ENCODE peak calls at places on chromosomes 1 and 21, in seven cellular contexts. One of them, this sample, is unnamed.

GRCh38 chr21:36696640-36697472 is 2.1 kb upstream of the SIM2 start:
- DNase-seq in omental fat pad: no peak
- DNase-seq in WTC11: peak
- DNase-seq in NB4: no peak
- DNase-seq in esophagus squamous epithelium: no peak
- DNase-seq in endothelial cell of umbilical vein: no peak
- DNase-seq in tibial nerve: no peak
- DNase-seq in this sample: no peak

GRCh38 chr21:39182484-39183271 is 573 bp downstream of the PSMG1 start:
- DNase-seq in omental fat pad: no peak
- DNase-seq in WTC11: no peak
- DNase-seq in NB4: peak
- DNase-seq in esophagus squamous epithelium: no peak
- DNase-seq in endothelial cell of umbilical vein: peak
- DNase-seq in tibial nerve: no peak
- DNase-seq in this sample: no peak

GRCh38 chr1:240169188-240169587 is 77.5 kb downstream of the FMN2 start:
- DNase-seq in omental fat pad: no peak
- DNase-seq in WTC11: no peak
- DNase-seq in NB4: peak
- DNase-seq in esophagus squamous epithelium: no peak
- DNase-seq in endothelial cell of umbilical vein: no peak
- DNase-seq in tibial nerve: no peak
- DNase-seq in this sample: no peak

GRCh38 chr1:11929849-11930248 is 3.6 kb upstream of the KIAA2013 start:
- DNase-seq in omental fat pad: peak
- DNase-seq in WTC11: no peak
- DNase-seq in NB4: peak
- DNase-seq in esophagus squamous epithelium: no peak
- DNase-seq in endothelial cell of umbilical vein: peak
- DNase-seq in tibial nerve: peak
- DNase-seq in this sample: no peak

GRCh38 chr1:44068442-44068861 is 37.2 kb upstream of the SLC6A9 start:
- DNase-seq in omental fat pad: no peak
- DNase-seq in WTC11: no peak
- DNase-seq in NB4: peak
- DNase-seq in esophagus squamous epithelium: no peak
- DNase-seq in endothelial cell of umbilical vein: no peak
- DNase-seq in tibial nerve: no peak
- DNase-seq in this sample: no peak

GRCh38 chr21:44089001-44089911 is 17.9 kb upstream of the PWP2 start:
- DNase-seq in omental fat pad: no peak
- DNase-seq in WTC11: no peak
- DNase-seq in NB4: peak
- DNase-seq in esophagus squamous epithelium: no peak
- DNase-seq in endothelial cell of umbilical vein: no peak
- DNase-seq in tibial nerve: no peak
- DNase-seq in this sample: no peak

GRCh38 chr21:38839683-38840286 is 34.1 kb downstream of the ETS2 start:
- DNase-seq in omental fat pad: no peak
- DNase-seq in WTC11: no peak
- DNase-seq in NB4: peak
- DNase-seq in esophagus squamous epithelium: no peak
- DNase-seq in endothelial cell of umbilical vein: peak
- DNase-seq in tibial nerve: no peak
- DNase-seq in this sample: no peak

GRCh38 chr21:41821081-41821755 is 54.4 kb upstream of the RIPK4 start:
- DNase-seq in omental fat pad: no peak
- DNase-seq in WTC11: no peak
- DNase-seq in NB4: no peak
- DNase-seq in esophagus squamous epithelium: no peak
- DNase-seq in endothelial cell of umbilical vein: no peak
- DNase-seq in tibial nerve: no peak
- DNase-seq in this sample: no peak

GRCh38 chr1:15836772-15837669 is 10.5 kb upstream of the SPEN start:
- DNase-seq in omental fat pad: no peak
- DNase-seq in WTC11: peak
- DNase-seq in NB4: peak
- DNase-seq in esophagus squamous epithelium: peak
- DNase-seq in endothelial cell of umbilical vein: peak
- DNase-seq in tibial nerve: no peak
- DNase-seq in this sample: no peak

GRCh38 chr21:32826317-32827167 is 55.0 kb upstream of the PAXBP1 start:
- DNase-seq in omental fat pad: no peak
- DNase-seq in WTC11: peak
- DNase-seq in NB4: peak
- DNase-seq in esophagus squamous epithelium: no peak
- DNase-seq in endothelial cell of umbilical vein: peak
- DNase-seq in tibial nerve: peak
- DNase-seq in this sample: peak

GRCh38 chr1:51558375-51558924 is 39.4 kb upstream of the EPS15 start:
- DNase-seq in omental fat pad: no peak
- DNase-seq in WTC11: no peak
- DNase-seq in NB4: no peak
- DNase-seq in esophagus squamous epithelium: no peak
- DNase-seq in endothelial cell of umbilical vein: peak
- DNase-seq in tibial nerve: no peak
- DNase-seq in this sample: no peak

GRCh38 chr1:145891587-145892485 is 6.2 kb upstream of the ANKRD35 start:
- DNase-seq in omental fat pad: peak
- DNase-seq in WTC11: peak
- DNase-seq in NB4: peak
- DNase-seq in esophagus squamous epithelium: no peak
- DNase-seq in endothelial cell of umbilical vein: peak
- DNase-seq in tibial nerve: peak
- DNase-seq in this sample: peak

GRCh38 chr1:43410571-43410970 is 20.9 kb downstream of the SZT2 start:
- DNase-seq in omental fat pad: no peak
- DNase-seq in WTC11: no peak
- DNase-seq in NB4: no peak
- DNase-seq in esophagus squamous epithelium: no peak
- DNase-seq in endothelial cell of umbilical vein: no peak
- DNase-seq in tibial nerve: no peak
- DNase-seq in this sample: no peak

GRCh38 chr1:71783096-71783495 is 499.2 kb downstream of the NEGR1 start:
- DNase-seq in omental fat pad: no peak
- DNase-seq in WTC11: no peak
- DNase-seq in NB4: no peak
- DNase-seq in esophagus squamous epithelium: no peak
- DNase-seq in endothelial cell of umbilical vein: no peak
- DNase-seq in tibial nerve: no peak
- DNase-seq in this sample: no peak

GRCh38 chr1:8922962-8923361 is 22.7 kb upstream of the CA6 start:
- DNase-seq in omental fat pad: no peak
- DNase-seq in WTC11: no peak
- DNase-seq in NB4: no peak
- DNase-seq in esophagus squamous epithelium: no peak
- DNase-seq in endothelial cell of umbilical vein: no peak
- DNase-seq in tibial nerve: no peak
- DNase-seq in this sample: no peak

GRCh38 chr1:235763962-235764361 is 102.7 kb downstream of the LYST start:
- DNase-seq in omental fat pad: no peak
- DNase-seq in WTC11: no peak
- DNase-seq in NB4: no peak
- DNase-seq in esophagus squamous epithelium: no peak
- DNase-seq in endothelial cell of umbilical vein: no peak
- DNase-seq in tibial nerve: no peak
- DNase-seq in this sample: no peak

GRCh38 chr1:179031855-179032513 is 6.3 kb downstream of the FAM20B start:
- DNase-seq in omental fat pad: no peak
- DNase-seq in WTC11: no peak
- DNase-seq in NB4: no peak
- DNase-seq in esophagus squamous epithelium: no peak
- DNase-seq in endothelial cell of umbilical vein: no peak
- DNase-seq in tibial nerve: no peak
- DNase-seq in this sample: no peak

GRCh38 chr1:156251527-156251926 is 3.7 kb upstream of the PAQR6 start:
- DNase-seq in omental fat pad: no peak
- DNase-seq in WTC11: no peak
- DNase-seq in NB4: peak
- DNase-seq in esophagus squamous epithelium: no peak
- DNase-seq in endothelial cell of umbilical vein: peak
- DNase-seq in tibial nerve: no peak
- DNase-seq in this sample: no peak

GRCh38 chr1:246394121-246394520 is 113.0 kb downstream of the SMYD3 start:
- DNase-seq in omental fat pad: no peak
- DNase-seq in WTC11: no peak
- DNase-seq in NB4: no peak
- DNase-seq in esophagus squamous epithelium: no peak
- DNase-seq in endothelial cell of umbilical vein: peak
- DNase-seq in tibial nerve: no peak
- DNase-seq in this sample: no peak

GRCh38 chr1:83882906-83883305 is 116.0 kb downstream of the TTLL7 start:
- DNase-seq in omental fat pad: no peak
- DNase-seq in WTC11: peak
- DNase-seq in NB4: peak
- DNase-seq in esophagus squamous epithelium: no peak
- DNase-seq in endothelial cell of umbilical vein: peak
- DNase-seq in tibial nerve: no peak
- DNase-seq in this sample: no peak

GRCh38 chr1:40899230-40899870 is 37.2 kb upstream of the CITED4 start:
- DNase-seq in omental fat pad: no peak
- DNase-seq in WTC11: peak
- DNase-seq in NB4: no peak
- DNase-seq in esophagus squamous epithelium: no peak
- DNase-seq in endothelial cell of umbilical vein: no peak
- DNase-seq in tibial nerve: no peak
- DNase-seq in this sample: no peak

GRCh38 chr1:58784758-58785423 is 1.0 kb upstream of the JUN start:
- DNase-seq in omental fat pad: peak
- DNase-seq in WTC11: peak
- DNase-seq in NB4: peak
- DNase-seq in esophagus squamous epithelium: peak
- DNase-seq in endothelial cell of umbilical vein: peak
- DNase-seq in tibial nerve: peak
- DNase-seq in this sample: peak

GRCh38 chr1:58786184-58786926 is 2.5 kb upstream of the JUN start:
- DNase-seq in omental fat pad: no peak
- DNase-seq in WTC11: no peak
- DNase-seq in NB4: no peak
- DNase-seq in esophagus squamous epithelium: no peak
- DNase-seq in endothelial cell of umbilical vein: peak
- DNase-seq in tibial nerve: no peak
- DNase-seq in this sample: no peak

GRCh38 chr1:58783993-58784757 is at the start of gene JUN:
- DNase-seq in omental fat pad: peak
- DNase-seq in WTC11: peak
- DNase-seq in NB4: peak
- DNase-seq in esophagus squamous epithelium: peak
- DNase-seq in endothelial cell of umbilical vein: peak
- DNase-seq in tibial nerve: peak
- DNase-seq in this sample: peak

GRCh38 chr1:58786927-58787245 is 3.0 kb upstream of the JUN start:
- DNase-seq in omental fat pad: no peak
- DNase-seq in WTC11: no peak
- DNase-seq in NB4: no peak
- DNase-seq in esophagus squamous epithelium: no peak
- DNase-seq in endothelial cell of umbilical vein: no peak
- DNase-seq in tibial nerve: no peak
- DNase-seq in this sample: no peak

GRCh38 chr1:58785424-58786058 is 1.7 kb upstream of the JUN start:
- DNase-seq in omental fat pad: peak
- DNase-seq in WTC11: peak
- DNase-seq in NB4: peak
- DNase-seq in esophagus squamous epithelium: no peak
- DNase-seq in endothelial cell of umbilical vein: no peak
- DNase-seq in tibial nerve: peak
- DNase-seq in this sample: no peak
- TF ChIP-seq CTCF in omental fat pad: no peak
- TF ChIP-seq CTCF in WTC11: no peak
- TF ChIP-seq CTCF in NB4: no peak
- TF ChIP-seq CTCF in esophagus squamous epithelium: no peak
- TF ChIP-seq CTCF in endothelial cell of umbilical vein: no peak
- TF ChIP-seq CTCF in tibial nerve: no peak
- TF ChIP-seq CTCF in this sample: no peak

GRCh38 chr1:104785575-104786187 is 1036.0 kb downstream of the AMY1C start:
- DNase-seq in omental fat pad: no peak
- DNase-seq in WTC11: no peak
- DNase-seq in NB4: no peak
- DNase-seq in esophagus squamous epithelium: no peak
- DNase-seq in endothelial cell of umbilical vein: no peak
- DNase-seq in tibial nerve: no peak
- DNase-seq in this sample: no peak
- TF ChIP-seq CTCF in omental fat pad: no peak
- TF ChIP-seq CTCF in WTC11: no peak
- TF ChIP-seq CTCF in NB4: no peak
- TF ChIP-seq CTCF in esophagus squamous epithelium: no peak
- TF ChIP-seq CTCF in endothelial cell of umbilical vein: no peak
- TF ChIP-seq CTCF in tibial nerve: no peak
- TF ChIP-seq CTCF in this sample: no peak

GRCh38 chr1:182968151-182968741 is 15.3 kb upstream of the SHCBP1L start:
- DNase-seq in omental fat pad: no peak
- DNase-seq in WTC11: no peak
- DNase-seq in NB4: no peak
- DNase-seq in esophagus squamous epithelium: no peak
- DNase-seq in endothelial cell of umbilical vein: no peak
- DNase-seq in tibial nerve: no peak
- DNase-seq in this sample: no peak
- TF ChIP-seq CTCF in omental fat pad: no peak
- TF ChIP-seq CTCF in WTC11: no peak
- TF ChIP-seq CTCF in NB4: no peak
- TF ChIP-seq CTCF in esophagus squamous epithelium: no peak
- TF ChIP-seq CTCF in endothelial cell of umbilical vein: no peak
- TF ChIP-seq CTCF in tibial nerve: no peak
- TF ChIP-seq CTCF in this sample: no peak

GRCh38 chr1:25484096-25484495 is 53.4 kb downstream of the MACO1 start:
- DNase-seq in omental fat pad: no peak
- DNase-seq in WTC11: no peak
- DNase-seq in NB4: no peak
- DNase-seq in esophagus squamous epithelium: no peak
- DNase-seq in endothelial cell of umbilical vein: no peak
- DNase-seq in tibial nerve: no peak
- DNase-seq in this sample: no peak

GRCh38 chr1:25486602-25487001 is 55.9 kb downstream of the MACO1 start:
- DNase-seq in omental fat pad: no peak
- DNase-seq in WTC11: no peak
- DNase-seq in NB4: peak
- DNase-seq in esophagus squamous epithelium: no peak
- DNase-seq in endothelial cell of umbilical vein: no peak
- DNase-seq in tibial nerve: no peak
- DNase-seq in this sample: no peak

GRCh38 chr1:25485536-25486235 is 55.0 kb downstream of the MACO1 start:
- DNase-seq in omental fat pad: no peak
- DNase-seq in WTC11: no peak
- DNase-seq in NB4: peak
- DNase-seq in esophagus squamous epithelium: no peak
- DNase-seq in endothelial cell of umbilical vein: no peak
- DNase-seq in tibial nerve: no peak
- DNase-seq in this sample: no peak

GRCh38 chr1:25484533-25484932 is 53.8 kb downstream of the MACO1 start:
- DNase-seq in omental fat pad: no peak
- DNase-seq in WTC11: no peak
- DNase-seq in NB4: no peak
- DNase-seq in esophagus squamous epithelium: no peak
- DNase-seq in endothelial cell of umbilical vein: no peak
- DNase-seq in tibial nerve: no peak
- DNase-seq in this sample: no peak

GRCh38 chr1:25487628-25488027 is 55.8 kb upstream of the LDLRAP1 start:
- DNase-seq in omental fat pad: no peak
- DNase-seq in WTC11: no peak
- DNase-seq in NB4: peak
- DNase-seq in esophagus squamous epithelium: no peak
- DNase-seq in endothelial cell of umbilical vein: no peak
- DNase-seq in tibial nerve: no peak
- DNase-seq in this sample: no peak
- TF ChIP-seq CTCF in omental fat pad: no peak
- TF ChIP-seq CTCF in WTC11: peak
- TF ChIP-seq CTCF in NB4: peak
- TF ChIP-seq CTCF in esophagus squamous epithelium: peak
- TF ChIP-seq CTCF in endothelial cell of umbilical vein: peak
- TF ChIP-seq CTCF in tibial nerve: no peak
- TF ChIP-seq CTCF in this sample: peak